ENCODE peak calls at places on chromosomes 2 and 18, in seven cellular contexts. K is body of pancreas, X is KBM-7, G is renal cortical epithelial cell, A is DMS153, M is posterior vena cava, H is neural progenitor cell. D is an unnamed sample.

GRCh38 chr2:98380203-98380535 is 33.9 kb downstream of the CNGA3 start:
- DNase-seq in K (no peak), X (no peak), G (no peak), A (no peak), M (peak), H (no peak), D (no peak)

GRCh38 chr2:230661072-230661957 is 51.3 kb upstream of the CAB39 start:
- DNase-seq in K (no peak), X (no peak), G (no peak), A (no peak), M (no peak), H (no peak), D (peak)

GRCh38 chr2:36707050-36707449 is 10.5 kb downstream of the VIT start:
- DNase-seq in K (no peak), X (no peak), G (no peak), A (no peak), M (no peak), H (no peak), D (no peak)

GRCh38 chr2:58428553-58429284 is 187.6 kb upstream of the FANCL start:
- DNase-seq in K (peak), X (peak), G (peak), A (peak), M (no peak), H (peak), D (peak)

GRCh38 chr2:46530571-46530970 is 51.2 kb downstream of the TMEM247 start:
- DNase-seq in K (no peak), X (no peak), G (no peak), A (no peak), M (no peak), H (no peak), D (no peak)

GRCh38 chr2:189982777-189983394 is 79.6 kb downstream of the MSTN start:
- DNase-seq in K (no peak), X (peak), G (no peak), A (no peak), M (no peak), H (peak), D (peak)

GRCh38 chr2:217902281-217903141 is 100.3 kb downstream of the TNS1 start:
- DNase-seq in K (peak), X (peak), G (peak), A (no peak), M (peak), H (no peak), D (peak)

GRCh38 chr2:154924531-154924930 is 226.0 kb downstream of the KCNJ3 start:
- DNase-seq in K (no peak), X (no peak), G (no peak), A (no peak), M (no peak), H (no peak), D (no peak)

GRCh38 chr2:232540441-232541041 is 1.0 kb downstream of the CHRNG start:
- DNase-seq in K (no peak), X (no peak), G (no peak), A (no peak), M (peak), H (no peak), D (no peak)

GRCh38 chr2:101998556-101999121 is 6.9 kb downstream of the IL1R2 start:
- DNase-seq in K (no peak), X (no peak), G (no peak), A (no peak), M (no peak), H (no peak), D (no peak)

GRCh38 chr18:47968721-47969120 is 38.3 kb upstream of the SMAD2 start:
- DNase-seq in K (no peak), X (no peak), G (peak), A (no peak), M (no peak), H (peak), D (no peak)

GRCh38 chr2:23385351-23385747 is 370 bp downstream of the KLHL29 start:
- DNase-seq in K (peak), X (no peak), G (no peak), A (no peak), M (peak), H (peak), D (no peak)

GRCh38 chr2:69046221-69046662 is 33.3 kb downstream of the ANTXR1 start:
- DNase-seq in K (no peak), X (no peak), G (peak), A (no peak), M (no peak), H (no peak), D (no peak)

GRCh38 chr18:74476154-74476553 is 19.0 kb upstream of the DIPK1C start:
- DNase-seq in K (no peak), X (peak), G (no peak), A (no peak), M (no peak), H (peak), D (peak)

GRCh38 chr2:233044974-233045535 is 12.6 kb downstream of the NEU2 start:
- DNase-seq in K (no peak), X (no peak), G (no peak), A (no peak), M (peak), H (no peak), D (no peak)

GRCh38 chr2:109402980-109403840 is 210.6 kb downstream of the SEPTIN10 start:
- DNase-seq in K (no peak), X (no peak), G (no peak), A (no peak), M (no peak), H (no peak), D (no peak)

GRCh38 chr2:1990724-1991123 is 246.4 kb upstream of the PXDN start:
- DNase-seq in K (peak), X (peak), G (no peak), A (peak), M (no peak), H (no peak), D (no peak)

GRCh38 chr2:71945133-71945959 is 202.3 kb downstream of the CYP26B1 start:
- DNase-seq in K (no peak), X (no peak), G (no peak), A (no peak), M (peak), H (no peak), D (no peak)